ENCODE peak calls at places on chromosomes 2 and 18, in seven cellular contexts. Z is HepG2, X is GM12878, U is GM12891, A is K562, R is SK-N-SH, N is H1. Q is an unnamed sample.

GRCh38 chr18:136433-136832 is 21.9 kb upstream of the USP14 start:
- DNase-seq in X (no peak), R (peak), N (no peak), U (no peak), Z (peak), A (peak), Q (no peak)

GRCh38 chr2:232261776-232262175 is 116.8 kb upstream of the ALPP start:
- DNase-seq in N (no peak), R (no peak), A (no peak), X (no peak), U (no peak), Z (no peak), Q (no peak)

GRCh38 chr2:178271629-178272333 is 77.5 kb downstream of the OSBPL6 start:
- DNase-seq in X (no peak), R (no peak), N (no peak), U (no peak), A (no peak), Z (no peak), Q (no peak)

GRCh38 chr2:143574069-143574468 is 444.9 kb downstream of the ARHGAP15 start:
- DNase-seq in A (no peak), R (no peak), Z (no peak), X (no peak), N (no peak), U (no peak), Q (no peak)

GRCh38 chr2:17915099-17915498 is 36.6 kb downstream of the KCNS3 start:
- DNase-seq in N (no peak), U (no peak), X (no peak), A (no peak), R (no peak), Z (no peak), Q (no peak)

GRCh38 chr2:25341031-25341727 is 546 bp downstream of the DNMT3A start:
- DNase-seq in U (peak), X (no peak), R (peak), Z (no peak), N (no peak), A (peak), Q (peak)

GRCh38 chr2:240387325-240387668 is 48.2 kb upstream of the GPC1 start:
- DNase-seq in A (no peak), R (no peak), Z (no peak), N (no peak), U (no peak), X (no peak), Q (no peak)

GRCh38 chr2:219551412-219551811 is 7.6 kb downstream of the TMEM198 start:
- DNase-seq in Z (no peak), X (no peak), U (no peak), R (peak), A (peak), N (no peak), Q (no peak)

GRCh38 chr2:230877737-230878598 is 13.2 kb downstream of the ITM2C start:
- DNase-seq in X (no peak), A (no peak), U (no peak), R (no peak), N (no peak), Z (no peak), Q (no peak)

GRCh38 chr2:149832256-149832655 is 244.7 kb upstream of the MMADHC start:
- DNase-seq in A (no peak), N (no peak), R (no peak), X (no peak), U (no peak), Z (no peak), Q (no peak)

GRCh38 chr2:37337636-37338280 is 6.7 kb upstream of the QPCT start:
- DNase-seq in A (no peak), X (no peak), R (no peak), Z (no peak), U (no peak), N (no peak), Q (no peak)

GRCh38 chr18:7338846-7339245 is 108.0 kb downstream of the LRRC30 start:
- DNase-seq in X (no peak), A (no peak), U (no peak), R (no peak), Z (no peak), N (no peak), Q (no peak)

GRCh38 chr18:58205087-58205779 is 161.2 kb downstream of the NEDD4L start:
- DNase-seq in U (no peak), X (no peak), N (no peak), Z (no peak), A (no peak), R (no peak), Q (no peak)

GRCh38 chr2:20609349-20609994 is 41.4 kb downstream of the HS1BP3 start:
- DNase-seq in R (no peak), U (no peak), X (no peak), Z (peak), A (no peak), N (no peak), Q (no peak)

GRCh38 chr2:211457325-211457724 is 900.9 kb downstream of the CPS1 start:
- DNase-seq in Z (no peak), A (no peak), N (no peak), X (no peak), R (no peak), U (no peak), Q (no peak)

GRCh38 chr2:211458974-211459373 is 902.6 kb downstream of the CPS1 start:
- DNase-seq in A (no peak), U (no peak), Z (no peak), R (no peak), X (no peak), N (no peak), Q (no peak)

GRCh38 chr2:211453311-211453894 is 897.0 kb downstream of the CPS1 start:
- DNase-seq in R (peak), Z (no peak), A (no peak), N (no peak), X (no peak), U (no peak), Q (no peak)

GRCh38 chr2:211454684-211455083 is 898.3 kb downstream of the CPS1 start:
- DNase-seq in A (no peak), X (no peak), R (no peak), Z (no peak), U (no peak), N (no peak), Q (no peak)

DNA sequence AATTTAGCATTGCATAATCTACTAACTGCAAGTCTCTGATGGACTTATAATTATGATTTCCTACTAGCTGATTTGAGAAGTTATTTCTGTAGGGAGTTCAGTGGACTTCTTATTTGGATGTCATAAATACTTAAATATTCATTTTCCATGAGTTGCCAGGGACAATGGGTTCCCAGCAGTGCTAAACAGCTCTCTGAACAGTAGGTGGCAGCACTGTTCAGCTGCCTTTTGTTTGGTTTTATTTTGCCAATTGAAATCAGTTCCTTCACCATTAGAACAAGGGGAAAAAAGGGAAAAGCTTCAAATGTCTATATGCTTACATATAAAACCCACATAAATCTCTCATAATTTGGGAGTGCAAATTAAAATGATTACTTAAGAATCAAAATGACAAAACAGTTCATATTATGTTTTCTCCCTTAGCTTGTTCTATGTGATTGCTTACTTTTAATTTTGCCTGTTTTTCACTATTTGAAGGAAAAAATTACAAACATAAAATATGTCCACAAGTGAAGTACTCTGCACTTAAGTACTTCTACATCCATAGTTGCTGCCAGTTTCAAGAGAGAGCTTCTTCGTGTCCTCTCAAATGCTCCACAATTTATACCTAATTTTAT is 898.9 kb downstream of the CPS1 start:
- DNase-seq in X (no peak), U (peak), A (peak), R (peak), Z (peak), N (no peak), Q (peak)
- TF ChIP-seq TAF1 in X (no peak), U (no peak), A (no peak), R (no peak), Z (no peak), N (no peak), Q (no peak)

DNA sequence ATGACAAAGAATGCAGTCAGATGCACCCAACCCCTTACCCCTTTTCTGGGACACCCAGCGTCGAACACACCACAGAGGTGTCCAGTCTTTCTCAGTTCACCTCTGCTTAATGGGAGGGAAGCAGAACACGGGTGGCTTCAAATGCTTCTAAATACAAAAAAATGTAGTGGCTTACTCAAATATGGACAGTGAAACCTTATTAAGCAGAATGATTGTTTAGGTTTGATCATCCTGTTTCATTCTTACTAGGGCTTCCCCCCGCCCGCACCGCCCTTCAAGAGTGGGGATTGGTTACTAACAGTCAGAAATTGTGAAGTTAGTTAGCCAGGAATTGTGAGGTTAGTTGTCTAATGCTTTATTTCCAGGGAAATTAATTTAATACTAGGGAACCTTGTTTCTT is 21.6 kb downstream of the ATG16L1 start:
- DNase-seq in R (no peak), Z (no peak), A (no peak), X (no peak), N (no peak), U (no peak), Q (no peak)
- TF ChIP-seq TAF1 in R (no peak), Z (no peak), A (no peak), X (no peak), N (no peak), U (no peak), Q (no peak)

GRCh38 chr2:64313311-64313710 is 140.7 kb upstream of the LGALSL start:
- DNase-seq in N (no peak), R (no peak), U (no peak), A (no peak), X (no peak), Z (no peak), Q (no peak)
- TF ChIP-seq TAF1 in N (no peak), R (no peak), U (no peak), A (no peak), X (no peak), Z (no peak), Q (no peak)

GRCh38 chr2:218400167-218400929 is 680 bp downstream of the CTDSP1 start:
- DNase-seq in X (no peak), U (peak), R (peak), A (peak), Z (no peak), N (peak), Q (peak)
- TF ChIP-seq TAF1 in X (no peak), U (no peak), R (no peak), A (peak), Z (peak), N (no peak), Q (no peak)

GRCh38 chr18:35582310-35582682 is 756 bp downstream of the GALNT1 start:
- DNase-seq in R (no peak), A (no peak), X (no peak), U (no peak), Z (no peak), N (no peak), Q (no peak)

GRCh38 chr18:35581555-35582309 is at the start of gene GALNT1:
- DNase-seq in U (no peak), A (peak), Z (no peak), N (peak), X (no peak), R (peak), Q (no peak)

GRCh38 chr18:35582899-35583558 is 1.5 kb downstream of the GALNT1 start:
- DNase-seq in U (no peak), X (no peak), R (peak), Z (peak), N (no peak), A (no peak), Q (no peak)

GRCh38 chr18:35578481-35578880 is 3.1 kb upstream of the GALNT1 start:
- DNase-seq in Z (no peak), N (no peak), R (no peak), A (no peak), U (no peak), X (no peak), Q (no peak)

GRCh38 chr18:35580748-35581534 is 599 bp upstream of the GALNT1 start:
- DNase-seq in U (peak), X (no peak), Z (peak), A (peak), R (peak), N (peak), Q (peak)
- TF ChIP-seq TAF1 in U (no peak), X (no peak), Z (no peak), A (peak), R (no peak), N (peak), Q (peak)

GRCh38 chr2:96103388-96103705 is 13.0 kb downstream of the ADRA2B start:
- DNase-seq in N (peak), R (peak), U (no peak), Z (no peak), X (no peak), A (no peak), Q (peak)

GRCh38 chr2:96100893-96101304 is 15.5 kb downstream of the ADRA2B start:
- DNase-seq in N (peak), U (no peak), A (no peak), R (peak), Z (no peak), X (no peak), Q (peak)

GRCh38 chr2:96105152-96105915 is 11.0 kb downstream of the ADRA2B start:
- DNase-seq in R (no peak), A (no peak), Z (no peak), N (peak), U (no peak), X (no peak), Q (no peak)

GRCh38 chr2:96103906-96104861 is 12.2 kb downstream of the ADRA2B start:
- DNase-seq in A (no peak), X (no peak), N (peak), U (no peak), Z (no peak), R (no peak), Q (peak)

DNA sequence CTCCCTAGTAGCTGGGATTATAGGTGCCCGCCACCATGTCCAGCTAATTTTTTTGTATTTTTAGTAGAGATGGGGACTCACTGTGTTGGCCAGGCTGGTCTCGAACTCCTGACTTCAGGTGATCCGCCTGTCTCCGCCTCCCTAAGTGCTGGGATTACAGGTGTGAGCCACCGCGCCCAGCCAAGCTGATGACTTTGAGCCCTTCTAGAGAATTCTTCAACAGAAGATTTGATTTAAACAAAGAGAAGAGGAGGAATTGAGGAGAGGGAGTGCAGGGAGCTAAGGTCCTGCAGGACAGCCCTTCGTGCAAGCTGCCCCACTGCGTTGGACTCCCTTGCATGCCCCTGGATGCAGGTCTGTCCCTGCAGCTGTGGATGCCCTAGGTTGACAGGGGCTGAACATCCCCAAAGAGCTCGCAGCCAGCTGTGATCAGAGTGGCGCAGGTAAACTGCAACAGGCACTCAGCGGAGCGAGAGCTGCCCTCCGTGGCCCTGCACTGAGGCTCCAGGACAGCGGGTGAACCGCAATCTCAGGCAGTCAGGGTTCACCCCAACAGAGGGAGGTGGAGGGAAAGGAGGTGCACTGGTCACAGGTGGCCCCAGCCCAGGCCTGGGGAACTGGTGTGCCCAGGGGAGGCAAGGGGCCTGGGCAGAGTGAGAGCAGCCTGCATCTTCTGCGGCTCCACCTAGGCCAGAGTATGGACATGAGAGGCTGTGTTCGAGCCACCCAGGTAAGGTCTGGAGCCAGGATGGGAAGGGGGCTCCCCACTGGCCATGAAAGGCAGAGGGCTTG is 13.6 kb downstream of the ADRA2B start:
- DNase-seq in R (peak), N (peak), X (no peak), U (no peak), A (no peak), Z (no peak), Q (peak)
- TF ChIP-seq TAF1 in R (no peak), N (no peak), X (no peak), U (no peak), A (no peak), Z (no peak), Q (no peak)

DNA sequence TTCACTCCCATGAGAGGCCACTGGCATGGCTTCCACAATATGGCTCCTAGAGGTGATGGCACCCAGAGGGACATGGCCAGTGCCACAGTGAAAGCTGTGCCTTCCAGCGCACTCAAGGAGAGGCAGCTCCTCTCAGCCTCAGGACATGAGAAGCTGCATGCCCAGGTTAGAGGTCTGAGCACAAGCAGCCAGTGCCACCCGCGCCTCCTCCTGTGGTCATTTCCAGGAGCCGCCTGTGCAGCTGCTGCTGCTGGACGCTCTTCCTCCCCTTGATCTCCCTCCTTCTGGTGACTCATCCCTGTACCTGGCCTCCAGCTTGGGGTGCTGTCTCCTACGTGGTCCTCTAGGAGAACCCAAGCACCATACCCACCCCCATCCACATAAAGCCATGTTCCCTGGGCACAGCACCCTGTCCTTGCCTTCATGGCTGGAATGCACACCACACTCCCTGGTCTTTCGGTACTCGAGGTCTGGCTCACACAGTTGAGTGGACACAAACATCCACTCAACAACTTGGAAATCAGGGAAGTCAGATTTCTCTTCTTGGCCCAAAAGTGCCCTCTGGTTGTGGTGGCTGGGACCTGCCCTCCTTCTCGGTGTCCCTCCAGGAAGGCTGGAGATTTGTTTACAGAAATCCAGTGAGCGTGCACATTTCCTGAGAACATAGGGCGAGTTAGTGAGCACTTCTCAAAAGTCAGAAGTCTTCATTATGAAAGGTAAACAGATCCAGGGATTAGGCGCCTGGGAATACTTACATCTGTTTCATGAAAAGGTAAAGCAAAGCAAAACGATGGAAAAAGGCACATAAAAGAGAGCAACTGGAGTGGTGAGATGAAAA is 96.7 kb downstream of the EIPR1 start:
- DNase-seq in R (no peak), Z (no peak), N (no peak), X (no peak), A (no peak), U (no peak), Q (no peak)
- TF ChIP-seq TAF1 in R (no peak), Z (no peak), N (no peak), X (no peak), A (no peak), U (no peak), Q (no peak)

GRCh38 chr2:235088608-235089020 is 136.8 kb downstream of the SH3BP4 start:
- DNase-seq in A (no peak), N (no peak), Z (peak), R (no peak), U (no peak), X (no peak), Q (no peak)

GRCh38 chr2:235085476-235085875 is 133.7 kb downstream of the SH3BP4 start:
- DNase-seq in A (no peak), X (no peak), N (no peak), U (no peak), Z (no peak), R (no peak), Q (no peak)

GRCh38 chr2:235084424-235084823 is 132.6 kb downstream of the SH3BP4 start:
- DNase-seq in A (no peak), U (no peak), X (no peak), R (no peak), N (no peak), Z (no peak), Q (no peak)

GRCh38 chr2:235087812-235088607 is 136.2 kb downstream of the SH3BP4 start:
- DNase-seq in A (no peak), U (no peak), Z (no peak), X (no peak), N (no peak), R (peak), Q (no peak)

GRCh38 chr2:235086481-235087184 is 134.8 kb downstream of the SH3BP4 start:
- DNase-seq in A (no peak), N (no peak), U (no peak), X (no peak), Z (no peak), R (no peak), Q (no peak)
- TF ChIP-seq TAF1 in A (no peak), N (no peak), U (no peak), X (no peak), Z (no peak), R (no peak), Q (no peak)

GRCh38 chr2:78780321-78780720 is 245.2 kb upstream of the REG3G start:
- DNase-seq in R (peak), A (no peak), X (no peak), U (no peak), Z (no peak), N (no peak), Q (no peak)
- TF ChIP-seq TAF1 in R (no peak), A (no peak), X (no peak), U (no peak), Z (no peak), N (no peak), Q (no peak)